ENCODE peak calls at places on chromosomes 4 and X, in five cellular contexts. J is stimulated activated CD4-positive, alpha-beta T cell treated with anti-CD3 and anti-CD28 coated beads, Interleukin-1b, Interleukin-23, amount 100 ng/mL, for 4 hours; K is COLO829; T is memory B cell; W is Daoy. F is an unnamed sample.

GRCh38 chr4:165379662-165380061 is 854 bp downstream of the CPE start:
- DNase-seq in W (no peak), J (no peak), T (no peak), K (no peak), F (no peak)

GRCh38 chr4:116531870-116532269 is 553.5 kb downstream of the TRAM1L1 start:
- DNase-seq in W (peak), J (no peak), T (no peak), K (no peak), F (no peak)

GRCh38 chr4:182922551-182923284 is 5.5 kb upstream of the DCTD start:
- DNase-seq in K (no peak), W (no peak), T (no peak), J (no peak), F (no peak)

GRCh38 chr4:30068234-30068633 is 651.9 kb upstream of the PCDH7 start:
- DNase-seq in T (no peak), K (no peak), J (no peak), W (no peak), F (no peak)

GRCh38 chr4:145920205-145920604 is 18.4 kb downstream of the ZNF827 start:
- DNase-seq in T (no peak), J (no peak), W (peak), K (no peak), F (no peak)

GRCh38 chr4:5940470-5941203 is 47.8 kb upstream of the CRMP1 start:
- DNase-seq in J (no peak), K (no peak), W (peak), T (no peak), F (no peak)

GRCh38 chr4:188399834-188400233 is 260.6 kb downstream of the TRIML1 start:
- DNase-seq in W (no peak), T (no peak), J (no peak), K (no peak), F (no peak)

GRCh38 chr4:82578935-82579334 is 17.1 kb upstream of the TMEM150C start:
- DNase-seq in J (no peak), K (no peak), T (no peak), W (no peak), F (no peak)

GRCh38 chrX:24396236-24396929 is 35.9 kb downstream of the SUPT20HL1 start:
- DNase-seq in T (no peak), J (no peak), K (no peak), W (peak), F (no peak)

GRCh38 chr4:75327804-75328512 is 186.2 kb downstream of the RCHY1 start:
- DNase-seq in K (no peak), T (no peak), J (no peak), W (no peak), F (no peak)